ENCODE peak calls at places on chromosomes 5 and 9, in six cellular contexts. E, B, O, D, L and S are unnamed samples.

GRCh38 chr9:97705354-97705950 is 8.3 kb upstream of the XPA start:
- DNase-seq in E (no peak), B (no peak), O (no peak), D (no peak), L (no peak), S (no peak)

GRCh38 chr5:122775713-122776084 is 819 bp downstream of the SNX2 start:
- DNase-seq in E (no peak), B (no peak), O (no peak), D (no peak), L (no peak), S (peak; percentile 20)

GRCh38 chr5:67147768-67148167 is 48.8 kb downstream of the CD180 start:
- DNase-seq in E (no peak), B (no peak), O (no peak), D (no peak), L (no peak), S (no peak)

GRCh38 chr5:61178702-61179101 is 16.4 kb upstream of the SMIM15 start:
- DNase-seq in E (no peak), B (no peak), O (no peak), D (no peak), L (no peak), S (no peak)

GRCh38 chr5:172144931-172145869 is 42.8 kb downstream of the STK10 start:
- DNase-seq in E (no peak), B (peak; percentile 25), O (no peak), D (no peak), L (peak; percentile 44), S (no peak)

GRCh38 chr5:135442387-135443256 is 4.5 kb downstream of the DCANP1 start:
- DNase-seq in E (no peak), B (no peak), O (no peak), D (no peak), L (peak; percentile 27), S (no peak)

GRCh38 chr5:165161204-165161603 is 1655.8 kb downstream of the MAT2B start:
- DNase-seq in E (no peak), B (no peak), O (no peak), D (no peak), L (no peak), S (peak; percentile 44)

GRCh38 chr5:127957183-127957582 is 126.4 kb upstream of the SLC12A2 start:
- DNase-seq in E (no peak), B (no peak), O (peak; percentile 61), D (no peak), L (no peak), S (no peak)

GRCh38 chr5:59021837-59022514 is 439.1 kb downstream of the RAB3C start:
- DNase-seq in E (peak; percentile 35), B (no peak), O (peak; percentile 84), D (no peak), L (no peak), S (no peak)

GRCh38 chr9:37390759-37391158 is 31.7 kb upstream of the GRHPR start:
- DNase-seq in E (peak; percentile 67), B (peak; percentile 62), O (no peak), D (peak; percentile 12), L (no peak), S (peak; percentile 67)

GRCh38 chr5:30581198-30581925 is 612.1 kb upstream of the CDH6 start:
- DNase-seq in E (no peak), B (no peak), O (no peak), D (no peak), L (no peak), S (no peak)

GRCh38 chr9:18467696-18468095 is 6.3 kb upstream of the ADAMTSL1 start:
- DNase-seq in E (no peak), B (no peak), O (no peak), D (no peak), L (no peak), S (peak; percentile 79)

GRCh38 chr5:73448451-73449136 is at the start of gene FOXD1:
- DNase-seq in E (peak; percentile 45), B (peak; percentile 48), O (peak; percentile 85), D (no peak), L (peak; percentile 97), S (peak; percentile 85)

GRCh38 chr9:98215266-98215665 is 22.8 kb upstream of the CORO2A start:
- DNase-seq in E (no peak), B (no peak), O (peak; percentile 18), D (no peak), L (no peak), S (no peak)

GRCh38 chr5:18236386-18236785 is 602.1 kb downstream of the TAF11L14 start:
- DNase-seq in E (no peak), B (no peak), O (no peak), D (no peak), L (no peak), S (no peak)

GRCh38 chr9:121596515-121596914 is 54.9 kb upstream of the DAB2IP start:
- DNase-seq in E (no peak), B (no peak), O (no peak), D (no peak), L (no peak), S (no peak)

GRCh38 chr5:6631441-6631840 is 1.4 kb downstream of the NSUN2 start:
- DNase-seq in E (no peak), B (no peak), O (no peak), D (no peak), L (no peak), S (no peak)

GRCh38 chr5:178399723-178400115 is 167.1 kb upstream of the PHYKPL start:
- DNase-seq in E (no peak), B (no peak), O (no peak), D (no peak), L (peak; percentile 65), S (no peak)

GRCh38 chr5:158414780-158415179 is 555.8 kb upstream of the CLINT1 start:
- DNase-seq in E (no peak), B (no peak), O (no peak), D (no peak), L (no peak), S (no peak)

GRCh38 chr9:122950263-122950662 is 9.4 kb downstream of the RABGAP1 start:
- DNase-seq in E (no peak), B (no peak), O (no peak), D (no peak), L (no peak), S (no peak)
- H3K4me3 ChIP-seq in E (no peak overlapping the region), B (no peak overlapping the region), O (no peak overlapping the region), D (no peak overlapping the region), L (no peak overlapping the region), S (no peak overlapping the region)

GRCh38 chr5:14251733-14252132 is 108.6 kb downstream of the TRIO start:
- DNase-seq in E (no peak), B (no peak), O (no peak), D (no peak), L (no peak), S (no peak)

GRCh38 chr5:14250094-14250777 is 107.1 kb downstream of the TRIO start:
- DNase-seq in E (no peak), B (peak; percentile 61), O (peak; percentile 78), D (no peak), L (no peak), S (peak; percentile 36)

GRCh38 chr5:14250778-14251711 is 107.9 kb downstream of the TRIO start:
- DNase-seq in E (no peak), B (no peak), O (no peak), D (no peak), L (no peak), S (no peak)

GRCh38 chr5:14254686-14255085 is 111.5 kb downstream of the TRIO start:
- DNase-seq in E (no peak), B (no peak), O (no peak), D (no peak), L (no peak), S (no peak)

DNA sequence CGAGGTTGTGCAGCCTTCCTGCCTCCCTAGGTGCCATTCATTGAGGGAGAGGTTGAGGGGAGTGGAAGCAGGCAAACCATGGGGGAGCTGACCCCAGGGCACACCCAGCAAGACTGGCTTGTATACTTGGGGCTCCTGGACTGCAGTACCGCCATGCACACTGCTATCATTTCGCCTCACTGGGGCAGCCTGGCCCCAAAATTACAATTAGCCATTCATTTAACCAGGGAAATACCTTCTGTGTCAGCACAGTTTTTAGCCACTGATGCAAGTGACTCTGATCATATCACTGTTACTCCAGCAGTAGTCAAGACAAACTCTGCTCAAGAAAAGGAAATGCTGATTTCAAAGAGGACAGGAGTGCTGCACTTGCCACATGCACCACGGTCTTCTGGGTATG is 109.7 kb downstream of the TRIO start:
- DNase-seq in E (no peak), B (no peak), O (no peak), D (no peak), L (no peak), S (no peak)
- H3K4me1 ChIP-seq in E (peaks cover 57% of the 10 kb centered on the region), B (no peaks in the 10 kb centered on the region), O (peaks cover 35% of the 10 kb centered on the region), D (no peaks in the 10 kb centered on the region), L (peaks cover 20% of the 10 kb centered on the region), S (no peaks in the 10 kb centered on the region)

GRCh38 chr9:126638571-126639132 is 24.9 kb downstream of the LMX1B start:
- DNase-seq in E (no peak), B (no peak), O (no peak), D (no peak), L (no peak), S (peak; percentile 87)
- H3K27me3 ChIP-seq in E (peaks cover 35% of the 10 kb centered on the region), B (peaks cover 75% of the 10 kb centered on the region), O (peaks cover 20% of the 10 kb centered on the region), D (peaks cover 5% of the 10 kb centered on the region), L (peaks cover 29% of the 10 kb centered on the region), S (no peaks in the 10 kb centered on the region)

DNA sequence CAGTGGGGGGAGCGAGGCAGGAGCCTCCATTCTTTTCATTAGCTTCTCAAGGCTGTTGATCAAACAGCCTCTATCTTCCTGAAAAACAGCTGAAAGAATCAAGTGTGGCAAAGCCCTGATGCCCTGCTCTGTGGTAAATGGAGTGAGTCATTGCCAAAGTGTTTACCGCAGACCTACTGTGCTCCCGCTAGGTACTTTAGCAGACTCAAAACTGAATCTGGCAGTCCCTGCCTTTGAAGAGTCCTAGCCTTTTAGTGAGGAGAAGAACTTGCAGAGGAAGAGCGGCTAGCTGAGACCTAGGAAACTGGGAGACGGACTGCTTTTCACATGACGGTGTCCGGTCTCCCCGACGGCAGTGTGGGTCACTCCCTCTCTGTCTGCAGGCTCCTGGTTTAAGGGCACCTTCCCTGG is 3.3 kb downstream of the ANKRD33B start:
- DNase-seq in E (no peak), B (no peak), O (peak; percentile 30), D (no peak), L (peak; percentile 62), S (no peak)
- H3K4me3 ChIP-seq in E (peak overlapping the region; percentile 74), B (no peak overlapping the region), O (peak overlapping the region; percentile 79), D (no peak overlapping the region), L (no peak overlapping the region), S (no peak overlapping the region)

GRCh38 chr9:95080961-95081658 is 236.4 kb downstream of the FANCC start:
- DNase-seq in E (peak; percentile 20), B (no peak), O (no peak), D (no peak), L (no peak), S (no peak)
- H3K4me1 ChIP-seq in E (peaks cover 95% of the 10 kb centered on the region), B (peaks cover 9% of the 10 kb centered on the region), O (peaks cover 84% of the 10 kb centered on the region), D (no peaks in the 10 kb centered on the region), L (no peaks in the 10 kb centered on the region), S (no peaks in the 10 kb centered on the region)

DNA sequence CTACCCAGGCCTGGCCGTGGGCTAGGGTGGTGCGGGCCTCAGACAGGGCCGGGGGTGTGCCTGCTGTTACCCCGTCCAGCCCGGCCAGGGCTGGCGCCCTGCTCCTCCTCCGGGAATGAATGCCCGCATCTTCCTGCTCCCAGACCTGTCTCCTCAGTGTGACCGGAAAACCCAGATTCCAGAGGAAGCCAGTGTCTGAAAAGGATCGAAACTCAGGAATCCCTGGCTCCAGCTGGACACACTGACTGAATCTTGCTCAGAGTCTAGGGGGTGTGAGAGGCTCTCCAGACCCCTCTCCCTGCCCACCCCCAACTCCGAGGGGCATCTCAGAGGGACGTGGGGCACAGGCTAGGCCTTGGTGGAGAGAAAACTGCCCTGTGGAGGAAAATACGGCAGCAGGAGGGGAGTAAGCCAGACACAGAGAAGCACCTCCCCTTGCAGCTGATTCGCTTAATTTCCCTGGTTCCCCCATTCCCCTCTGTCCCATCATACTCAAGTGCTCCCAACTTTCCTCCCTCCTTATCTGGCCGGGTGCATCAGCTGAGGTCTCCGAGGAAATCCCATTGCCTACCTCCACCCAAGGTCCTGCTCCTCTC is 3.7 kb downstream of the FLT4 start:
- DNase-seq in E (no peak), B (peak; percentile 3), O (no peak), D (no peak), L (no peak), S (no peak)
- H3K27me3 ChIP-seq in E (peaks cover 41% of the 10 kb centered on the region), B (peaks cover 92% of the 10 kb centered on the region), O (peaks cover 22% of the 10 kb centered on the region), D (peaks cover 3% of the 10 kb centered on the region), L (peaks cover 69% of the 10 kb centered on the region), S (peaks cover 6% of the 10 kb centered on the region)